ENCODE peak calls at places on chromosome 3, in six cellular contexts. S is stomach, Q is tibial artery, T is HepG2, B is cardiac muscle cell, V is lower lobe of right lung. K is an unnamed sample.
A peak's percentile ranks its signal among the peaks of the same experiment; 100 is the strongest.

GRCh38 chr3:50525987-50526386 is 22.6 kb upstream of the CACNA2D2 start:
- DNase-seq in Q (peak; percentile 40), V (peak; percentile 81), B (peak; percentile 57), T (peak; percentile 25), S (peak; percentile 35), K (no peak)

GRCh38 chr3:32480596-32480995 is 22.1 kb downstream of the CMTM6 start:
- DNase-seq in B (no peak), S (no peak), V (no peak), T (no peak), Q (no peak), K (no peak)

GRCh38 chr3:66036586-66037061 is 2.1 kb downstream of the MAGI1 start:
- DNase-seq in B (peak; percentile 46), Q (no peak), S (peak; percentile 44), T (no peak), V (peak; percentile 45), K (no peak)

GRCh38 chr3:59388555-59389280 is 338.9 kb upstream of the CFAP20DC start:
- DNase-seq in S (no peak), Q (no peak), V (no peak), B (no peak), T (no peak), K (no peak)

GRCh38 chr3:122005033-122005565 is 16.9 kb downstream of the ILDR1 start:
- DNase-seq in V (no peak), T (no peak), S (no peak), B (no peak), Q (no peak), K (no peak)

GRCh38 chr3:177574232-177574856 is 377.1 kb upstream of the TBL1XR1 start:
- DNase-seq in Q (no peak), B (peak; percentile 95), S (peak; percentile 61), T (peak; percentile 71), V (peak; percentile 68), K (no peak)

GRCh38 chr3:33751320-33751719 is 33.3 kb upstream of the CLASP2 start:
- DNase-seq in Q (no peak), T (no peak), V (no peak), B (no peak), S (no peak), K (no peak)

GRCh38 chr3:138682674-138683073 is 74.1 kb downstream of the FAIM start:
- DNase-seq in Q (no peak), B (no peak), V (no peak), T (no peak), S (no peak), K (no peak)

GRCh38 chr3:11331101-11331500 is 58.9 kb downstream of the ATG7 start:
- DNase-seq in B (peak; percentile 40), Q (no peak), S (no peak), T (no peak), V (no peak), K (no peak)

GRCh38 chr3:55492976-55493375 is 5.9 kb upstream of the WNT5A start:
- DNase-seq in S (no peak), Q (no peak), B (no peak), T (no peak), V (no peak), K (no peak)

GRCh38 chr3:170363471-170363994 is 6.0 kb downstream of the SKIL start:
- DNase-seq in V (no peak), S (no peak), Q (no peak), B (no peak), T (no peak), K (no peak)

GRCh38 chr3:170364965-170365364 is 7.5 kb downstream of the SKIL start:
- DNase-seq in T (no peak), S (no peak), Q (no peak), B (no peak), V (no peak), K (no peak)

GRCh38 chr3:170372190-170372879 is 14.8 kb downstream of the SKIL start:
- DNase-seq in S (no peak), B (no peak), V (no peak), T (no peak), Q (no peak), K (no peak)

GRCh38 chr3:170368921-170369320 is 11.4 kb downstream of the SKIL start:
- DNase-seq in S (no peak), T (no peak), V (no peak), B (peak; percentile 18), Q (no peak), K (no peak)

GRCh38 chr3:170367797-170368196 is 10.3 kb downstream of the SKIL start:
- DNase-seq in Q (no peak), V (no peak), B (no peak), T (no peak), S (no peak), K (no peak)
- H3K36me3 ChIP-seq in Q (peaks cover 13% of the 10 kb centered on the region), V (peaks cover 1% of the 10 kb centered on the region), B (peaks cover 11% of the 10 kb centered on the region), T (no peaks in the 10 kb centered on the region), S (peaks cover 10% of the 10 kb centered on the region), K (no peaks in the 10 kb centered on the region)

DNA sequence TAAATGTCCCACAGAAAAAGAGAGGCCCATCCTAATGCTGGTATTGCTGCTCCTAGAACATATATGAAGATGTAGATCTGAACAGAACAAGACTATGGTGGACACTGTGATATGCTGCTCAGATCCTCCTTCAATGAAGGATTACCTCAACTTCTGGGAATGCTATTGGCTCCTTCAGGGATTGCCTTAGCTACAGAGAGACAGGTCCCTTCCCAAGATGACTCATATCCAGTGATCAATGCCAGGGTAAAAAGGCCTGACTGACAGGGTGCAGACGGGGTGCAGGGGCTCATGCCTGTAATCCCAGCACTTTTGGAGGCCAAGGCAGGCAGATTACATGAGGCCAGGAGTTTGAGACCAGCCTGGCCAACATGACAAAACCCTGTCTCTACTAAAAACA is 20.5 kb upstream of the STAG1 start:
- DNase-seq in S (no peak), V (no peak), Q (no peak), B (no peak), T (no peak), K (no peak)
- H3K27ac ChIP-seq in S (no peak overlapping the region), V (no peak overlapping the region), Q (no peak overlapping the region), B (no peak overlapping the region), T (no peak overlapping the region), K (no peak overlapping the region)

GRCh38 chr3:137514853-137515252 is 249.3 kb upstream of the SOX14 start:
- DNase-seq in S (no peak), V (no peak), B (no peak), Q (no peak), T (no peak), K (no peak)
- TF ChIP-seq CTCF in S (no peak), V (no peak), B (no peak), Q (no peak), T (no peak), K (no peak)

DNA sequence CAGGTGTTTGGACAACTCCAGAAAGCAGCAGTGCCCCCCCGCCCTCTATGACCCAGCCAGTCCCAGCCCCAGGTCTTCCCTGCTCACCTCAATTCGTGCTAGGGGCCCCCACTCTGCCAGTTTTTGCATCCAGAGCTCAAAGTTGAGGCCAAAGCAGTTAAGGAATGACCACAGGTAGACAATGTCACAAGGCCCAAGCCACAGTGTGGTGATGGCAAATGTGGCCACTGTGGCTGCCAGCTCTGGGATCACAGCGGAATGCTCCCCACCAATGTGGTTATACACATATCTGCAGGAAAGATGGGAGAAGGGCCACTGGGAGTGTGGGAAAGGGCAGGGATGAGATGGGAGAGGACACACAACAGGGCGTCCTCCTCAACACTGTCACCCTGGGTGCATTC is 8.2 kb downstream of the KLHL40 start:
- DNase-seq in V (peak; percentile 24), T (no peak), B (no peak), Q (peak; percentile 17), S (no peak), K (no peak)
- H3K36me3 ChIP-seq in V (no peaks in the 10 kb centered on the region), T (no peaks in the 10 kb centered on the region), B (no peaks in the 10 kb centered on the region), Q (no peaks in the 10 kb centered on the region), S (no peaks in the 10 kb centered on the region), K (no peaks in the 10 kb centered on the region)

GRCh38 chr3:147311716-147312115 is 94.6 kb downstream of the ZIC4 start:
- DNase-seq in S (no peak), B (no peak), T (no peak), Q (no peak), V (no peak), K (no peak)
- H3K27ac ChIP-seq in S (no peak overlapping the region), B (no peak overlapping the region), T (no peak overlapping the region), Q (no peak overlapping the region), V (no peak overlapping the region), K (no peak overlapping the region)

GRCh38 chr3:134677196-134677986 is 26.6 kb upstream of the KY start:
- DNase-seq in B (peak; percentile 22), S (no peak), V (peak; percentile 51), Q (no peak), T (peak; percentile 23), K (no peak)
- TF ChIP-seq CTCF in B (peak; percentile 71), S (peak; percentile 23), V (peak; percentile 41), Q (peak; percentile 56), T (peak; percentile 76), K (peak; percentile 32)

DNA sequence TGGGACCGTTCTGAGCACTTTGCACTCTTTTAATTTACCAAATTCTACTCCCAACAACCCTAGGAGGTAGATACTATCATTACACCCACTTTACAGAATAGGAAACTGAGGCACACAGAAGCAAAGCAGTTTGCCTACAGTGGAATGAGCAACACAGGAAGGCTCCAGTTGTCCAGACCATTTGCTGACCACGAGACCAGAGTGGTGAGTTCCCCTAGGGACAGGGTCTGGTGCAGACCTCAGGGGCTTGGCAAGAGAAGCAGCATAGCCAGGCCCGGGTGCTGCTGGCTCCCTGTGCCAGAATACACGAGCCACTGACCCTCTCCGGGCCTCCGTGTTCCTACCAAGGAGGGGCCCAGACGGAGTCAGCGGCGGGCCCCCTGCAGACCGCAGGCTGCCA is 26.5 kb downstream of the PLXND1 start:
- DNase-seq in B (no peak), V (no peak), Q (no peak), T (no peak), S (no peak), K (no peak)
- H3K36me3 ChIP-seq in B (no peaks in the 10 kb centered on the region), V (peaks cover 92% of the 10 kb centered on the region), Q (peaks cover 76% of the 10 kb centered on the region), T (peaks cover 51% of the 10 kb centered on the region), S (peaks cover 51% of the 10 kb centered on the region), K (no peaks in the 10 kb centered on the region)

DNA sequence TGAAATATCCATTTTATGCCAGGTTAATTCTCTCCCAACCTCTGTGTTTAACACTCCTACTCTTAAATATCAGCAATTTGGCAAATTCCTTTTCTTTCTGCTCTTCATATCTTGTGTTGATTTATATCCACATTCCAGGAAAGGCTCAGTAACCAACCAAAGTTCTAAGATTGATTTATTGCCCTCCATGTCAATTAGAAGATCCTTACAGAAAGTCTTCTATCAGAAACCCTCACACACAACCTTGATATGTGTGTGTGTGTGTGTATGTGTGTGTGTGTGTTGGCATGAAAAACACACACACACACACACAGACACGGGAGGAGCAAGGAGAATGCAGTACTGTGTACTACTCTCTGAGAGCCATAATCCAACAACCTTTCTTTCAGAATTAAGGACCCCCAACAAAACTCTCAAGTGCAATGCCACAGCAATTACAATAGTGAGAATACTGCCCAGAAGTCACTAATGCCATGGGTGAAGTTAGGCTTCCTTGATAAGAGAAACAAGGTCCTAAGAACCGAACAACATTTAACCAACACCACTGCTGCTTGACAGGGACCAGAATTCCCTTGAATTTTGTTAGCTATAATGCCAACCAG is 1.1 kb downstream of the LSAMP start:
- DNase-seq in B (peak; percentile 3), S (no peak), Q (no peak), T (no peak), V (no peak), K (no peak)
- H3K27ac ChIP-seq in B (no peak overlapping the region), S (peak overlapping the region; percentile 2), Q (no peak overlapping the region), T (no peak overlapping the region), V (no peak overlapping the region), K (no peak overlapping the region)

DNA sequence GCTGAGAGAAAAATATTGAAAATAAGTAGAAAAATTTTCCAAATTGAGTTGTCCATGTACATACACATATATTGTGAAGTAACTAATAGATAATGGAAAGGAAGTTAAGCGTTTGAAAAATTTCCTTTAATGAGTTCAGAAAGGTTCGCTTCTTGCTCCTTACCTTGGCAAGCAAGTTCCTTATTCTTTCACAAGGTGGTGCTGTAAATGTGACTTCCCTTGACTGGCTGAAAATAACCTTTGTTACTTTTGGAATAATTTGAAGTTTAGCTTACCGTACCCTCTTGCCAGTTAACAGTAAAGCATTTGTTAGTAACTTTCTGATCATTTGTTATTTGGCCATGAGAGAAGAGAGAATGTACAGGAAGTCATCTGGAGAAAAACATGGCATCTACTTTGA is 41.6 kb downstream of the PYDC2 start:
- DNase-seq in V (no peak), Q (no peak), S (no peak), B (no peak), T (peak; percentile 1), K (no peak)
- TF ChIP-seq CTCF in V (peak; percentile 25), Q (no peak), S (no peak), B (peak; percentile 16), T (peak; percentile 23), K (no peak)

K was measured in Peyer's patch.